ENCODE peak calls at places on chromosomes 1 and 21, in four cellular contexts. E, Z, M and F are unnamed samples.
A peak's percentile ranks its signal among the peaks of the same experiment; 100 is the strongest.

GRCh38 chr1:14704846-14705245 is 106.4 kb downstream of the KAZN start:
- DNase-seq in M (no peak), Z (no peak), E (no peak), F (no peak)

GRCh38 chr1:4733446-4734175 is 79.2 kb downstream of the AJAP1 start:
- DNase-seq in M (no peak), Z (no peak), E (no peak), F (no peak)

GRCh38 chr1:199071080-199071479 is 432.2 kb downstream of the PTPRC start:
- DNase-seq in M (no peak), Z (no peak), E (no peak), F (no peak)

GRCh38 chr1:159989581-159989980 is 35.5 kb upstream of the SLAMF9 start:
- DNase-seq in E (no peak), Z (no peak), M (no peak), F (no peak)

GRCh38 chr1:244112646-244113045 is 61.6 kb downstream of the ZBTB18 start:
- DNase-seq in E (no peak), Z (no peak), M (peak; percentile 71), F (no peak)

GRCh38 chr1:97006044-97006676 is 284.6 kb downstream of the PTBP2 start:
- DNase-seq in M (peak; percentile 87), Z (no peak), E (no peak), F (no peak)

GRCh38 chr1:204927673-204928641 is 57.3 kb downstream of the NFASC start:
- DNase-seq in M (no peak), Z (no peak), E (no peak), F (no peak)

GRCh38 chr1:101216623-101217022 is 20.2 kb upstream of the S1PR1 start:
- DNase-seq in E (no peak), Z (no peak), M (no peak), F (no peak)

GRCh38 chr1:34013958-34014737 is 150.3 kb downstream of the HMGB4 start:
- DNase-seq in E (no peak), Z (no peak), M (peak; percentile 6), F (no peak)

GRCh38 chr1:171754381-171754705 is 12.5 kb upstream of the VAMP4 start:
- DNase-seq in M (peak; percentile 51), E (no peak), Z (no peak), F (peak; percentile 11)

GRCh38 chr1:108808438-108808837 is 48.5 kb downstream of the AKNAD1 start:
- DNase-seq in M (no peak), E (no peak), Z (no peak), F (no peak)

GRCh38 chr1:113784104-113784779 is 25.0 kb upstream of the PHTF1 start:
- DNase-seq in Z (no peak), M (no peak), E (no peak), F (no peak)

GRCh38 chr1:9689971-9690381 is 38.4 kb downstream of the PIK3CD start:
- DNase-seq in M (peak; percentile 30), E (no peak), Z (no peak), F (no peak)

GRCh38 chr1:201693887-201694614 is 134.9 kb upstream of the IPO9 start:
- DNase-seq in Z (no peak), M (no peak), E (no peak), F (no peak)

GRCh38 chr1:12477936-12478611 is 139.9 kb downstream of the DHRS3 start:
- DNase-seq in E (peak; percentile 42), Z (peak; percentile 90), M (peak; percentile 99), F (no peak)

GRCh38 chr1:10494754-10495474 is 20.2 kb downstream of the PEX14 start:
- DNase-seq in M (peak; percentile 69), Z (no peak), E (no peak), F (no peak)

GRCh38 chr1:201265771-201266170 is 17.5 kb upstream of the PKP1 start:
- DNase-seq in E (no peak), M (no peak), Z (no peak), F (no peak)

GRCh38 chr1:76219589-76219914 is 145.0 kb downstream of the ST6GALNAC3 start:
- DNase-seq in M (no peak), E (no peak), Z (no peak), F (no peak)

GRCh38 chr1:237012789-237013383 is 8.6 kb upstream of the MT1HL1 start:
- DNase-seq in Z (no peak), E (no peak), M (peak; percentile 56), F (no peak)

GRCh38 chr1:209614151-209614420 is 30.6 kb downstream of the CAMK1G start:
- DNase-seq in Z (no peak), M (no peak), E (no peak), F (no peak)

GRCh38 chr1:224880593-224881307 is 48.7 kb upstream of the DNAH14 start:
- DNase-seq in M (peak; percentile 28), Z (no peak), E (no peak), F (peak; percentile 60)

GRCh38 chr1:108880850-108881249 is 4.1 kb downstream of the GPSM2 start:
- DNase-seq in M (peak; percentile 5), Z (no peak), E (no peak), F (no peak)

GRCh38 chr1:53137729-53138128 is 4.7 kb downstream of the SLC1A7 start:
- DNase-seq in Z (no peak), M (no peak), E (no peak), F (no peak)

GRCh38 chr1:45800899-45801298 is 2.5 kb upstream of the MAST2 start:
- DNase-seq in M (no peak), Z (no peak), E (no peak), F (no peak)

GRCh38 chr1:171292799-171293198 is 21.2 kb upstream of the FMO4 start:
- DNase-seq in E (no peak), M (peak; percentile 14), Z (no peak), F (no peak)

GRCh38 chr1:167221126-167221803 is 579 bp downstream of the POU2F1 start:
- DNase-seq in Z (no peak), M (peak; percentile 16), E (no peak), F (no peak)

GRCh38 chr1:223429821-223430220 is 36.6 kb downstream of the CCDC185 start:
- DNase-seq in Z (no peak), M (no peak), E (no peak), F (no peak)

GRCh38 chr1:11847667-11848445 is at the start of gene NPPA:
- DNase-seq in E (no peak), M (no peak), Z (no peak), F (no peak)

GRCh38 chr21:42781981-42782722 is 97.2 kb downstream of the WDR4 start:
- DNase-seq in M (no peak), Z (no peak), E (no peak), F (no peak)

GRCh38 chr1:168414914-168415313 is 128.9 kb downstream of the XCL2 start:
- DNase-seq in Z (no peak), E (no peak), M (no peak), F (no peak)

GRCh38 chr1:36869054-36869453 is 165.3 kb downstream of the GRIK3 start:
- DNase-seq in M (peak; percentile 1), E (no peak), Z (no peak), F (no peak)

GRCh38 chr1:36866168-36866814 is 168.0 kb downstream of the GRIK3 start:
- DNase-seq in M (no peak), E (no peak), Z (no peak), F (no peak)

GRCh38 chr1:36865080-36865900 is 169.0 kb downstream of the GRIK3 start:
- DNase-seq in Z (no peak), E (no peak), M (no peak), F (no peak)

GRCh38 chr1:36864182-36865079 is 169.9 kb downstream of the GRIK3 start:
- DNase-seq in M (no peak), E (no peak), Z (no peak), F (peak; percentile 37)

DNA sequence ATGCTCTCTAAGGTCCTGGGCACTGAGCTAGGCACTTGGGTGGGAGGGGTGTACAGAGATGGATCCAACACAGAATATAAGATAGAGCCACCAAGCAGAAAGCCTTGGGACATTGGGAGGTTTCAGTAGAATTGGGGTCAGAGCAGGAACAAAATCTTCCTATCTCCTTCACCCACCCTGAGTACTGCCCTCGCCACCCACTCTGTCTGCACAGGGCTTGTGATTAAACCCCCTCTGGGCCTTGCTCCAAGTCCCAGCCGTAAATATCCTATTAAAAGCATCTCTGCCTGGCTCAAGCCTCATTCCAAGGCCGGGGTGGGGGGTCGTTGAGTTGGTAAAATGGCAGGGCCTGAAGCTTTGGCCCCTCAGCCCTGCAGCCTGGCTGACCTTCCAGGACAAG is 166.7 kb downstream of the GRIK3 start:
- DNase-seq in M (no peak), E (no peak), Z (no peak), F (no peak)
- H3K4me1 ChIP-seq in M (no peaks in the 10 kb centered on the region), E (no peaks in the 10 kb centered on the region), Z (no peaks in the 10 kb centered on the region), F (peaks cover 1% of the 10 kb centered on the region)

GRCh38 chr1:206738370-206739366 is 31.9 kb upstream of the IL19 start:
- DNase-seq in E (no peak), Z (no peak), M (peak; percentile 39), F (no peak)

GRCh38 chr1:206737729-206738222 is 32.8 kb upstream of the IL19 start:
- DNase-seq in Z (no peak), E (no peak), M (peak; percentile 30), F (no peak)

GRCh38 chr1:206739411-206740076 is 31.0 kb upstream of the IL19 start:
- DNase-seq in M (no peak), Z (no peak), E (no peak), F (no peak)

GRCh38 chr1:206735553-206736031 is 35.0 kb upstream of the IL19 start:
- DNase-seq in E (no peak), M (peak; percentile 75), Z (no peak), F (no peak)

GRCh38 chr1:206736878-206737728 is 33.5 kb upstream of the IL19 start:
- DNase-seq in E (no peak), M (no peak), Z (no peak), F (no peak)
- H3K27ac ChIP-seq in E (peak overlapping the region; percentile 0), M (peak overlapping the region; percentile 78), Z (no peak overlapping the region), F (no peak overlapping the region)

GRCh38 chr1:156388814-156389137 is 19.8 kb downstream of the RHBG start:
- DNase-seq in Z (no peak), E (no peak), M (no peak), F (no peak)

GRCh38 chr1:156390409-156391144 is 21.6 kb downstream of the RHBG start:
- DNase-seq in Z (no peak), E (no peak), M (no peak), F (no peak)

GRCh38 chr1:156391145-156391677 is 22.2 kb downstream of the RHBG start:
- DNase-seq in M (no peak), E (no peak), Z (no peak), F (no peak)

GRCh38 chr1:156387899-156388813 is 19.1 kb downstream of the RHBG start:
- DNase-seq in M (peak; percentile 8), Z (no peak), E (no peak), F (no peak)

GRCh38 chr1:156389311-156389710 is 20.3 kb downstream of the RHBG start:
- DNase-seq in Z (no peak), E (no peak), M (no peak), F (no peak)
- H3K4me1 ChIP-seq in Z (no peaks in the 10 kb centered on the region), E (peaks cover 6% of the 10 kb centered on the region), M (no peaks in the 10 kb centered on the region), F (peaks cover 20% of the 10 kb centered on the region)

GRCh38 chr1:150551049-150551783 is 2.0 kb downstream of the ADAMTSL4 start:
- DNase-seq in Z (no peak), M (no peak), E (no peak), F (no peak)
- H3K27ac ChIP-seq in Z (peak overlapping the region; percentile 70), M (peak overlapping the region; percentile 73), E (peak overlapping the region; percentile 94), F (no peak overlapping the region)